ENCODE peak calls at places on chromosomes 1 and 21, in eight cellular contexts. One of them, this sample, is unnamed.

GRCh38 chr21:33231526-33231925 is 1.8 kb downstream of the IFNAR2 start:
- DNase-seq in T-helper 17 cell: no peak
- DNase-seq in esophagus muscularis mucosa: no peak
- DNase-seq in AG10803: no peak
- DNase-seq in memory B cell: no peak
- DNase-seq in fibroblast of lung: no peak
- DNase-seq in GM04504: no peak
- DNase-seq in stimulated activated CD4-positive, alpha-beta T cell treated with anti-CD3 and anti-CD28 coated beads, Interleukin-12 subunit alpha, Interleukin-12 subunit beta, amount 100 ng/mL, for 4 hours: peak; percentile 42
- DNase-seq in this sample: no peak

GRCh38 chr21:36461918-36462486 is 17.9 kb downstream of the CLDN14 start:
- DNase-seq in T-helper 17 cell: no peak
- DNase-seq in esophagus muscularis mucosa: no peak
- DNase-seq in AG10803: no peak
- DNase-seq in memory B cell: no peak
- DNase-seq in fibroblast of lung: no peak
- DNase-seq in GM04504: no peak
- DNase-seq in stimulated activated CD4-positive, alpha-beta T cell treated with anti-CD3 and anti-CD28 coated beads, Interleukin-12 subunit alpha, Interleukin-12 subunit beta, amount 100 ng/mL, for 4 hours: no peak
- DNase-seq in this sample: no peak

GRCh38 chr1:227816750-227817446 is 1.4 kb downstream of the PRSS38 start:
- DNase-seq in T-helper 17 cell: no peak
- DNase-seq in esophagus muscularis mucosa: no peak
- DNase-seq in AG10803: no peak
- DNase-seq in memory B cell: no peak
- DNase-seq in fibroblast of lung: no peak
- DNase-seq in GM04504: no peak
- DNase-seq in stimulated activated CD4-positive, alpha-beta T cell treated with anti-CD3 and anti-CD28 coated beads, Interleukin-12 subunit alpha, Interleukin-12 subunit beta, amount 100 ng/mL, for 4 hours: no peak
- DNase-seq in this sample: no peak

GRCh38 chr1:94063379-94063778 is 57.6 kb downstream of the ABCA4 start:
- DNase-seq in T-helper 17 cell: no peak
- DNase-seq in esophagus muscularis mucosa: no peak
- DNase-seq in AG10803: peak; percentile 80
- DNase-seq in memory B cell: no peak
- DNase-seq in fibroblast of lung: peak; percentile 82
- DNase-seq in GM04504: no peak
- DNase-seq in stimulated activated CD4-positive, alpha-beta T cell treated with anti-CD3 and anti-CD28 coated beads, Interleukin-12 subunit alpha, Interleukin-12 subunit beta, amount 100 ng/mL, for 4 hours: no peak
- DNase-seq in this sample: no peak

GRCh38 chr1:34412597-34413392 is 236.1 kb downstream of the C1orf94 start:
- DNase-seq in T-helper 17 cell: no peak
- DNase-seq in esophagus muscularis mucosa: peak; percentile 87
- DNase-seq in AG10803: no peak
- DNase-seq in memory B cell: no peak
- DNase-seq in fibroblast of lung: no peak
- DNase-seq in GM04504: no peak
- DNase-seq in stimulated activated CD4-positive, alpha-beta T cell treated with anti-CD3 and anti-CD28 coated beads, Interleukin-12 subunit alpha, Interleukin-12 subunit beta, amount 100 ng/mL, for 4 hours: no peak
- DNase-seq in this sample: peak; percentile 67

GRCh38 chr1:160032165-160032827 is 506 bp upstream of the PIGM start:
- DNase-seq in T-helper 17 cell: no peak
- DNase-seq in esophagus muscularis mucosa: no peak
- DNase-seq in AG10803: no peak
- DNase-seq in memory B cell: no peak
- DNase-seq in fibroblast of lung: no peak
- DNase-seq in GM04504: no peak
- DNase-seq in stimulated activated CD4-positive, alpha-beta T cell treated with anti-CD3 and anti-CD28 coated beads, Interleukin-12 subunit alpha, Interleukin-12 subunit beta, amount 100 ng/mL, for 4 hours: no peak
- DNase-seq in this sample: no peak

GRCh38 chr1:155940531-155940992 is 876 bp upstream of the RXFP4 start:
- DNase-seq in T-helper 17 cell: no peak
- DNase-seq in esophagus muscularis mucosa: no peak
- DNase-seq in AG10803: peak; percentile 76
- DNase-seq in memory B cell: no peak
- DNase-seq in fibroblast of lung: peak; percentile 71
- DNase-seq in GM04504: no peak
- DNase-seq in stimulated activated CD4-positive, alpha-beta T cell treated with anti-CD3 and anti-CD28 coated beads, Interleukin-12 subunit alpha, Interleukin-12 subunit beta, amount 100 ng/mL, for 4 hours: no peak
- DNase-seq in this sample: no peak

GRCh38 chr1:12159826-12160225 is 7.0 kb upstream of the TNFRSF1B start:
- DNase-seq in T-helper 17 cell: no peak
- DNase-seq in esophagus muscularis mucosa: no peak
- DNase-seq in AG10803: no peak
- DNase-seq in memory B cell: no peak
- DNase-seq in fibroblast of lung: no peak
- DNase-seq in GM04504: no peak
- DNase-seq in stimulated activated CD4-positive, alpha-beta T cell treated with anti-CD3 and anti-CD28 coated beads, Interleukin-12 subunit alpha, Interleukin-12 subunit beta, amount 100 ng/mL, for 4 hours: no peak
- DNase-seq in this sample: no peak

GRCh38 chr1:183215076-183215720 is 29.1 kb downstream of the LAMC2 start:
- DNase-seq in T-helper 17 cell: no peak
- DNase-seq in esophagus muscularis mucosa: no peak
- DNase-seq in AG10803: no peak
- DNase-seq in memory B cell: no peak
- DNase-seq in fibroblast of lung: no peak
- DNase-seq in GM04504: no peak
- DNase-seq in stimulated activated CD4-positive, alpha-beta T cell treated with anti-CD3 and anti-CD28 coated beads, Interleukin-12 subunit alpha, Interleukin-12 subunit beta, amount 100 ng/mL, for 4 hours: no peak
- DNase-seq in this sample: peak; percentile 66

GRCh38 chr1:16367968-16368910 is 1.2 kb downstream of the SZRD1 start:
- DNase-seq in T-helper 17 cell: no peak
- DNase-seq in esophagus muscularis mucosa: no peak
- DNase-seq in AG10803: peak; percentile 34
- DNase-seq in memory B cell: no peak
- DNase-seq in fibroblast of lung: peak; percentile 33
- DNase-seq in GM04504: no peak
- DNase-seq in stimulated activated CD4-positive, alpha-beta T cell treated with anti-CD3 and anti-CD28 coated beads, Interleukin-12 subunit alpha, Interleukin-12 subunit beta, amount 100 ng/mL, for 4 hours: no peak
- DNase-seq in this sample: no peak

GRCh38 chr1:5704785-5705514 is 287.3 kb downstream of the NPHP4 start:
- DNase-seq in T-helper 17 cell: no peak
- DNase-seq in esophagus muscularis mucosa: no peak
- DNase-seq in AG10803: no peak
- DNase-seq in memory B cell: no peak
- DNase-seq in fibroblast of lung: no peak
- DNase-seq in GM04504: no peak
- DNase-seq in stimulated activated CD4-positive, alpha-beta T cell treated with anti-CD3 and anti-CD28 coated beads, Interleukin-12 subunit alpha, Interleukin-12 subunit beta, amount 100 ng/mL, for 4 hours: no peak
- DNase-seq in this sample: no peak

GRCh38 chr1:151920147-151920546 is 10.8 kb upstream of the THEM4 start:
- DNase-seq in T-helper 17 cell: no peak
- DNase-seq in esophagus muscularis mucosa: no peak
- DNase-seq in AG10803: no peak
- DNase-seq in memory B cell: peak; percentile 44
- DNase-seq in fibroblast of lung: no peak
- DNase-seq in GM04504: no peak
- DNase-seq in stimulated activated CD4-positive, alpha-beta T cell treated with anti-CD3 and anti-CD28 coated beads, Interleukin-12 subunit alpha, Interleukin-12 subunit beta, amount 100 ng/mL, for 4 hours: no peak
- DNase-seq in this sample: no peak

GRCh38 chr1:12356004-12356890 is 126.4 kb downstream of the VPS13D start:
- DNase-seq in T-helper 17 cell: no peak
- DNase-seq in esophagus muscularis mucosa: no peak
- DNase-seq in AG10803: no peak
- DNase-seq in memory B cell: no peak
- DNase-seq in fibroblast of lung: peak; percentile 59
- DNase-seq in GM04504: no peak
- DNase-seq in stimulated activated CD4-positive, alpha-beta T cell treated with anti-CD3 and anti-CD28 coated beads, Interleukin-12 subunit alpha, Interleukin-12 subunit beta, amount 100 ng/mL, for 4 hours: no peak
- DNase-seq in this sample: no peak

GRCh38 chr1:117051224-117052064 is 8.7 kb upstream of the TTF2 start:
- DNase-seq in T-helper 17 cell: no peak
- DNase-seq in esophagus muscularis mucosa: no peak
- DNase-seq in AG10803: no peak
- DNase-seq in memory B cell: peak; percentile 18
- DNase-seq in fibroblast of lung: no peak
- DNase-seq in GM04504: no peak
- DNase-seq in stimulated activated CD4-positive, alpha-beta T cell treated with anti-CD3 and anti-CD28 coated beads, Interleukin-12 subunit alpha, Interleukin-12 subunit beta, amount 100 ng/mL, for 4 hours: peak; percentile 22
- DNase-seq in this sample: no peak

GRCh38 chr1:44154049-44154448 is 12.6 kb upstream of the KLF18 start:
- DNase-seq in T-helper 17 cell: no peak
- DNase-seq in esophagus muscularis mucosa: no peak
- DNase-seq in AG10803: no peak
- DNase-seq in memory B cell: no peak
- DNase-seq in fibroblast of lung: peak; percentile 22
- DNase-seq in GM04504: no peak
- DNase-seq in stimulated activated CD4-positive, alpha-beta T cell treated with anti-CD3 and anti-CD28 coated beads, Interleukin-12 subunit alpha, Interleukin-12 subunit beta, amount 100 ng/mL, for 4 hours: no peak
- DNase-seq in this sample: peak; percentile 53

GRCh38 chr21:39503138-39503762 is 51.5 kb downstream of the SH3BGR start:
- DNase-seq in T-helper 17 cell: no peak
- DNase-seq in esophagus muscularis mucosa: no peak
- DNase-seq in AG10803: no peak
- DNase-seq in memory B cell: no peak
- DNase-seq in fibroblast of lung: no peak
- DNase-seq in GM04504: no peak
- DNase-seq in stimulated activated CD4-positive, alpha-beta T cell treated with anti-CD3 and anti-CD28 coated beads, Interleukin-12 subunit alpha, Interleukin-12 subunit beta, amount 100 ng/mL, for 4 hours: no peak
- DNase-seq in this sample: no peak

GRCh38 chr1:16085521-16085920 is 12.1 kb upstream of the FAM131C start:
- DNase-seq in T-helper 17 cell: no peak
- DNase-seq in esophagus muscularis mucosa: no peak
- DNase-seq in AG10803: no peak
- DNase-seq in memory B cell: no peak
- DNase-seq in fibroblast of lung: no peak
- DNase-seq in GM04504: no peak
- DNase-seq in stimulated activated CD4-positive, alpha-beta T cell treated with anti-CD3 and anti-CD28 coated beads, Interleukin-12 subunit alpha, Interleukin-12 subunit beta, amount 100 ng/mL, for 4 hours: no peak
- DNase-seq in this sample: no peak

GRCh38 chr1:22646359-22646758 is 2.9 kb downstream of the C1QC start:
- DNase-seq in T-helper 17 cell: no peak
- DNase-seq in esophagus muscularis mucosa: no peak
- DNase-seq in AG10803: peak; percentile 3
- DNase-seq in memory B cell: no peak
- DNase-seq in fibroblast of lung: peak; percentile 16
- DNase-seq in GM04504: no peak
- DNase-seq in stimulated activated CD4-positive, alpha-beta T cell treated with anti-CD3 and anti-CD28 coated beads, Interleukin-12 subunit alpha, Interleukin-12 subunit beta, amount 100 ng/mL, for 4 hours: no peak
- DNase-seq in this sample: no peak

GRCh38 chr1:182599339-182599738 is 4.8 kb downstream of the RGS16 start:
- DNase-seq in T-helper 17 cell: no peak
- DNase-seq in esophagus muscularis mucosa: no peak
- DNase-seq in AG10803: no peak
- DNase-seq in memory B cell: no peak
- DNase-seq in fibroblast of lung: no peak
- DNase-seq in GM04504: no peak
- DNase-seq in stimulated activated CD4-positive, alpha-beta T cell treated with anti-CD3 and anti-CD28 coated beads, Interleukin-12 subunit alpha, Interleukin-12 subunit beta, amount 100 ng/mL, for 4 hours: no peak
- DNase-seq in this sample: no peak

GRCh38 chr1:218324226-218324580 is 20.9 kb upstream of the TGFB2 start:
- DNase-seq in T-helper 17 cell: no peak
- DNase-seq in esophagus muscularis mucosa: no peak
- DNase-seq in AG10803: no peak
- DNase-seq in memory B cell: no peak
- DNase-seq in fibroblast of lung: no peak
- DNase-seq in GM04504: no peak
- DNase-seq in stimulated activated CD4-positive, alpha-beta T cell treated with anti-CD3 and anti-CD28 coated beads, Interleukin-12 subunit alpha, Interleukin-12 subunit beta, amount 100 ng/mL, for 4 hours: no peak
- DNase-seq in this sample: no peak

GRCh38 chr21:34546556-34546955 is 34.5 kb upstream of the KCNE1 start:
- DNase-seq in T-helper 17 cell: no peak
- DNase-seq in esophagus muscularis mucosa: no peak
- DNase-seq in AG10803: no peak
- DNase-seq in memory B cell: no peak
- DNase-seq in fibroblast of lung: no peak
- DNase-seq in GM04504: no peak
- DNase-seq in stimulated activated CD4-positive, alpha-beta T cell treated with anti-CD3 and anti-CD28 coated beads, Interleukin-12 subunit alpha, Interleukin-12 subunit beta, amount 100 ng/mL, for 4 hours: no peak
- DNase-seq in this sample: no peak

GRCh38 chr1:24793762-24794161 is 48.5 kb downstream of the CLIC4 start:
- DNase-seq in T-helper 17 cell: no peak
- DNase-seq in esophagus muscularis mucosa: no peak
- DNase-seq in AG10803: peak; percentile 87
- DNase-seq in memory B cell: no peak
- DNase-seq in fibroblast of lung: peak; percentile 84
- DNase-seq in GM04504: peak; percentile 58
- DNase-seq in stimulated activated CD4-positive, alpha-beta T cell treated with anti-CD3 and anti-CD28 coated beads, Interleukin-12 subunit alpha, Interleukin-12 subunit beta, amount 100 ng/mL, for 4 hours: no peak
- DNase-seq in this sample: no peak

GRCh38 chr1:30900931-30901560 is 7.5 kb downstream of the SDC3 start:
- DNase-seq in T-helper 17 cell: no peak
- DNase-seq in esophagus muscularis mucosa: no peak
- DNase-seq in AG10803: no peak
- DNase-seq in memory B cell: no peak
- DNase-seq in fibroblast of lung: no peak
- DNase-seq in GM04504: no peak
- DNase-seq in stimulated activated CD4-positive, alpha-beta T cell treated with anti-CD3 and anti-CD28 coated beads, Interleukin-12 subunit alpha, Interleukin-12 subunit beta, amount 100 ng/mL, for 4 hours: no peak
- DNase-seq in this sample: no peak

GRCh38 chr1:209689484-209689883 is 14.3 kb downstream of the G0S2 start:
- DNase-seq in T-helper 17 cell: no peak
- DNase-seq in esophagus muscularis mucosa: no peak
- DNase-seq in AG10803: no peak
- DNase-seq in memory B cell: no peak
- DNase-seq in fibroblast of lung: no peak
- DNase-seq in GM04504: no peak
- DNase-seq in stimulated activated CD4-positive, alpha-beta T cell treated with anti-CD3 and anti-CD28 coated beads, Interleukin-12 subunit alpha, Interleukin-12 subunit beta, amount 100 ng/mL, for 4 hours: no peak
- DNase-seq in this sample: no peak